ENCODE peak calls at places on chromosomes 7 and 10, in eight cellular contexts. L is NCI-H510A treated with DMSO at 0.1 percent for 48 hours; K is stimulated activated CD4-positive, alpha-beta T cell treated with anti-CD3 and anti-CD28 coated beads, Interleukin-4, amount 100 ng/mL, for 24 hours; I is activated naive CD8-positive, alpha-beta T cell treated with anti-CD3 and anti-CD28 coated beads for 36 hours; N is LoVo; U is activated CD4-positive, alpha-beta T cell treated with anti-CD3 and anti-CD28 coated beads for 48 hours; F is NCI-H2081; Q is endodermal cell. M is an unnamed sample.

GRCh38 chr7:122135275-122135674 is 8.8 kb downstream of the AASS start:
- DNase-seq in L (no peak), K (no peak), I (no peak), N (no peak), U (no peak), F (no peak), Q (no peak), M (no peak)

GRCh38 chr10:68231106-68231901 is 609 bp downstream of the ATOH7 start:
- DNase-seq in L (peak), K (peak), I (peak), N (peak), U (peak), F (peak), Q (peak), M (peak)

GRCh38 chr7:133682364-133683181 is 429.7 kb downstream of the EXOC4 start:
- DNase-seq in L (no peak), K (no peak), I (peak), N (no peak), U (peak), F (no peak), Q (no peak), M (no peak)

GRCh38 chr10:110011679-110012078 is 3.9 kb downstream of the ADD3 start:
- DNase-seq in L (no peak), K (no peak), I (no peak), N (peak), U (no peak), F (no peak), Q (no peak), M (no peak)

GRCh38 chr7:37482953-37483352 is 34.3 kb upstream of the ELMO1 start:
- DNase-seq in L (no peak), K (no peak), I (no peak), N (no peak), U (no peak), F (no peak), Q (no peak), M (no peak)

GRCh38 chr7:102286237-102287081 is at the start of gene SH2B2:
- DNase-seq in L (peak), K (no peak), I (peak), N (peak), U (peak), F (peak), Q (peak), M (peak)

GRCh38 chr7:131040467-131040932 is 287.2 kb upstream of the MKLN1 start:
- DNase-seq in L (peak), K (peak), I (no peak), N (peak), U (peak), F (peak), Q (peak), M (peak)

GRCh38 chr7:157497744-157498541 is 161.1 kb downstream of the DNAJB6 start:
- DNase-seq in L (no peak), K (peak), I (no peak), N (no peak), U (no peak), F (no peak), Q (peak), M (no peak)

GRCh38 chr10:103550229-103550628 is 56.7 kb downstream of the NEURL1 start:
- DNase-seq in L (no peak), K (no peak), I (no peak), N (no peak), U (no peak), F (no peak), Q (no peak), M (no peak)

GRCh38 chr10:110568055-110568735 is 700 bp downstream of the SMC3 start:
- DNase-seq in L (peak), K (peak), I (peak), N (peak), U (peak), F (peak), Q (peak), M (peak)

GRCh38 chr7:45564886-45565455 is 9.2 kb upstream of the ADCY1 start:
- DNase-seq in L (no peak), K (no peak), I (no peak), N (no peak), U (no peak), F (no peak), Q (no peak), M (no peak)

GRCh38 chr10:33930079-33930478 is 595.6 kb upstream of the NRP1 start:
- DNase-seq in L (no peak), K (no peak), I (no peak), N (no peak), U (no peak), F (no peak), Q (no peak), M (no peak)

GRCh38 chr7:102279537-102280400 is 6.9 kb upstream of the SH2B2 start:
- DNase-seq in L (no peak), K (peak), I (peak), N (peak), U (peak), F (peak), Q (peak), M (peak)

GRCh38 chr10:114551310-114551972 is 106.6 kb downstream of the ABLIM1 start:
- DNase-seq in L (peak), K (no peak), I (no peak), N (no peak), U (no peak), F (peak), Q (no peak), M (peak)

GRCh38 chr7:47474211-47474936 is 107.5 kb downstream of the TNS3 start:
- DNase-seq in L (no peak), K (no peak), I (no peak), N (no peak), U (no peak), F (no peak), Q (no peak), M (no peak)

GRCh38 chr10:36324831-36325230 is 682.7 kb upstream of the FZD8 start:
- DNase-seq in L (no peak), K (no peak), I (no peak), N (no peak), U (no peak), F (no peak), Q (no peak), M (peak)

GRCh38 chr10:98458812-98459211 is 12.1 kb upstream of the HPS1 start:
- DNase-seq in L (no peak), K (no peak), I (no peak), N (no peak), U (no peak), F (no peak), Q (no peak), M (no peak)

GRCh38 chr7:51352174-51353145 is 35.9 kb upstream of the COBL start:
- DNase-seq in L (peak), K (no peak), I (no peak), N (no peak), U (no peak), F (no peak), Q (peak), M (no peak)

GRCh38 chr10:96814264-96814663 is 17.8 kb upstream of the LCOR start:
- DNase-seq in L (no peak), K (no peak), I (no peak), N (peak), U (no peak), F (no peak), Q (no peak), M (peak)

GRCh38 chr10:129717816-129718547 is 246.1 kb downstream of the EBF3 start:
- DNase-seq in L (no peak), K (no peak), I (no peak), N (no peak), U (no peak), F (no peak), Q (peak), M (no peak)

GRCh38 chr7:149753370-149754233 is 19.8 kb downstream of the ZNF467 start:
- DNase-seq in L (no peak), K (no peak), I (no peak), N (peak), U (no peak), F (peak), Q (peak), M (peak)

GRCh38 chr7:22001345-22002004 is 55.8 kb upstream of the CDCA7L start:
- DNase-seq in L (peak), K (peak), I (no peak), N (peak), U (peak), F (peak), Q (no peak), M (peak)

GRCh38 chr10:84076540-84077195 is 62.6 kb upstream of the GHITM start:
- DNase-seq in L (no peak), K (no peak), I (no peak), N (no peak), U (peak), F (no peak), Q (peak), M (peak)

GRCh38 chr10:119542357-119542989 is at the start of gene RGS10:
- DNase-seq in L (peak), K (peak), I (peak), N (peak), U (peak), F (peak), Q (peak), M (peak)

GRCh38 chr7:90312745-90313144 is 8.4 kb downstream of the FAM237B start:
- DNase-seq in L (no peak), K (no peak), I (no peak), N (no peak), U (no peak), F (no peak), Q (no peak), M (peak)

GRCh38 chr7:20346577-20346976 is 15.9 kb downstream of the ITGB8 start:
- DNase-seq in L (no peak), K (no peak), I (no peak), N (no peak), U (no peak), F (no peak), Q (no peak), M (no peak)

GRCh38 chr7:107233981-107234380 is 65.2 kb downstream of the HBP1 start:
- DNase-seq in L (no peak), K (no peak), I (no peak), N (no peak), U (no peak), F (no peak), Q (no peak), M (no peak)

GRCh38 chr10:70478191-70479160 is at the start of gene PALD1:
- DNase-seq in L (peak), K (peak), I (peak), N (peak), U (peak), F (peak), Q (peak), M (peak)

GRCh38 chr10:58104419-58104818 is 163.3 kb downstream of the IPMK start:
- DNase-seq in L (no peak), K (no peak), I (no peak), N (no peak), U (no peak), F (no peak), Q (no peak), M (no peak)

GRCh38 chr10:49743464-49744075 is 18.6 kb downstream of the OGDHL start:
- DNase-seq in L (no peak), K (no peak), I (no peak), N (no peak), U (no peak), F (no peak), Q (no peak), M (no peak)

GRCh38 chr10:132641966-132642731 is 104.6 kb downstream of the INPP5A start:
- DNase-seq in L (no peak), K (no peak), I (no peak), N (no peak), U (no peak), F (no peak), Q (peak), M (no peak)

GRCh38 chr10:126216221-126216701 is 172.0 kb downstream of the ADAM12 start:
- DNase-seq in L (no peak), K (no peak), I (no peak), N (no peak), U (no peak), F (no peak), Q (no peak), M (peak)